ENCODE peak calls at places on chromosomes 13 and 19, in five cellular contexts. T is CD4-positive, alpha-beta memory T cell; X is skeletal muscle cell; J is left cardiac atrium; S is foreskin keratinocyte. Q is an unnamed sample.
A peak's percentile ranks its signal among the peaks of the same experiment; 100 is the strongest.

GRCh38 chr19:7670150-7670784 is 1.4 kb downstream of the RETN start:
- DNase-seq in T (no peak), X (no peak), J (no peak), S (no peak), Q (no peak)

GRCh38 chr13:33034061-33034460 is 17.8 kb downstream of the KL start:
- DNase-seq in X (no peak), J (no peak), T (no peak), S (no peak), Q (no peak)

GRCh38 chr19:28396259-28396940 is 816.6 kb downstream of the UQCRFS1 start:
- DNase-seq in X (no peak), T (no peak), S (no peak), J (no peak), Q (no peak)

GRCh38 chr13:105638446-105638845 is 897.0 kb downstream of the EFNB2 start:
- DNase-seq in J (no peak), T (no peak), S (peak; percentile 6), X (no peak), Q (no peak)

GRCh38 chr19:23991170-23991569 is 76.5 kb downstream of the ZNF726 start:
- DNase-seq in X (no peak), J (no peak), S (peak; percentile 70), T (peak; percentile 48), Q (no peak)

GRCh38 chr13:107203146-107203847 is 635.4 kb upstream of the ARGLU1 start:
- DNase-seq in S (no peak), J (no peak), X (no peak), T (no peak), Q (peak; percentile 10)

GRCh38 chr13:96053003-96053703 is at the start of gene UGGT2:
- DNase-seq in S (peak; percentile 64), J (peak; percentile 98), X (peak; percentile 90), T (no peak), Q (peak; percentile 78)

GRCh38 chr19:17420267-17420924 is 549 bp downstream of the MVB12A start:
- DNase-seq in S (no peak), X (no peak), T (peak; percentile 52), J (peak; percentile 53), Q (peak; percentile 40)

GRCh38 chr13:48634631-48635030 is 19.1 kb upstream of the CYSLTR2 start:
- DNase-seq in T (no peak), J (no peak), S (no peak), X (no peak), Q (no peak)

GRCh38 chr13:113445791-113446487 is 7.3 kb downstream of the ADPRHL1 start:
- DNase-seq in S (no peak), J (no peak), X (no peak), T (no peak), Q (peak; percentile 82)

Q was measured in germinal center.